ENCODE peak calls at places on chromosome 15, in seven cellular contexts. F, Y, E, A, M, V and U are unnamed samples.

GRCh38 chr15:68739390-68740075 is 81.2 kb downstream of the ANP32A start:
- DNase-seq in F (peak; percentile 27), Y (no peak), E (no peak), A (no peak), M (no peak), V (no peak), U (no peak)

GRCh38 chr15:65837301-65838283 is 31.7 kb upstream of the RAB11A start:
- DNase-seq in F (no peak), Y (no peak), E (no peak), A (no peak), M (peak; percentile 26), V (no peak), U (no peak)

GRCh38 chr15:98649996-98650870 is 1.9 kb downstream of the IGF1R start:
- DNase-seq in F (peak; percentile 38), Y (no peak), E (no peak), A (peak; percentile 39), M (peak; percentile 50), V (no peak), U (peak; percentile 73)

GRCh38 chr15:64667736-64668161 is 107.6 kb downstream of the RBPMS2 start:
- DNase-seq in F (no peak), Y (no peak), E (no peak), A (peak; percentile 86), M (peak; percentile 44), V (no peak), U (peak; percentile 54)

GRCh38 chr15:58932791-58933310 is 628 bp downstream of the SLTM start:
- DNase-seq in F (peak; percentile 51), Y (no peak), E (no peak), A (no peak), M (peak; percentile 50), V (no peak), U (no peak)

GRCh38 chr15:91202510-91202909 is 102.5 kb downstream of the SV2B start:
- DNase-seq in F (no peak), Y (no peak), E (no peak), A (no peak), M (no peak), V (no peak), U (no peak)

GRCh38 chr15:48352474-48353072 is 21.3 kb downstream of the DUT start:
- DNase-seq in F (peak; percentile 90), Y (peak; percentile 59), E (no peak), A (peak; percentile 69), M (peak; percentile 71), V (peak; percentile 54), U (peak; percentile 80)

GRCh38 chr15:49436786-49437185 is 13.7 kb downstream of the FGF7 start:
- DNase-seq in F (no peak), Y (no peak), E (no peak), A (peak; percentile 48), M (no peak), V (no peak), U (no peak)

GRCh38 chr15:95085056-95085455 is 853.7 kb downstream of the MCTP2 start:
- DNase-seq in F (peak; percentile 88), Y (no peak), E (no peak), A (no peak), M (peak; percentile 87), V (no peak), U (peak; percentile 4)

GRCh38 chr15:37618368-37618767 is 316.1 kb upstream of the TMCO5A start:
- DNase-seq in F (no peak), Y (no peak), E (no peak), A (no peak), M (no peak), V (no peak), U (no peak)

GRCh38 chr15:28923726-28924280 is 38.0 kb downstream of the APBA2 start:
- DNase-seq in F (no peak), Y (no peak), E (no peak), A (no peak), M (no peak), V (no peak), U (no peak)

GRCh38 chr15:80485370-80486164 is 81.4 kb downstream of the ARNT2 start:
- DNase-seq in F (no peak), Y (no peak), E (no peak), A (no peak), M (no peak), V (no peak), U (no peak)

GRCh38 chr15:99407716-99408115 is 156.4 kb downstream of the LRRC28 start:
- DNase-seq in F (no peak), Y (no peak), E (no peak), A (no peak), M (no peak), V (no peak), U (no peak)

GRCh38 chr15:40590635-40591105 is 3.4 kb upstream of the KNL1 start:
- DNase-seq in F (peak; percentile 39), Y (no peak), E (no peak), A (no peak), M (peak; percentile 31), V (no peak), U (peak; percentile 29)

GRCh38 chr15:26628071-26628470 is 144.8 kb downstream of the GABRB3 start:
- DNase-seq in F (no peak), Y (no peak), E (no peak), A (no peak), M (no peak), V (no peak), U (peak; percentile 33)

GRCh38 chr15:33968224-33968623 is at the start of gene CHRM5:
- DNase-seq in F (peak; percentile 23), Y (no peak), E (no peak), A (no peak), M (no peak), V (no peak), U (no peak)

GRCh38 chr15:36029606-36030005 is 483.6 kb upstream of the DPH6 start:
- DNase-seq in F (peak; percentile 91), Y (no peak), E (no peak), A (peak; percentile 71), M (peak; percentile 58), V (no peak), U (no peak)

GRCh38 chr15:34582461-34583357 is 742 bp downstream of the GOLGA8B start:
- DNase-seq in F (peak; percentile 55), Y (peak; percentile 23), E (peak; percentile 61), A (peak; percentile 8), M (peak; percentile 27), V (peak; percentile 43), U (peak; percentile 28)

GRCh38 chr15:54082836-54083492 is 104.7 kb downstream of the UNC13C start:
- DNase-seq in F (peak; percentile 41), Y (peak; percentile 52), E (peak; percentile 72), A (peak; percentile 0), M (no peak), V (peak; percentile 44), U (peak; percentile 55)

GRCh38 chr15:68187559-68187958 is 17.6 kb downstream of the CALML4 start:
- DNase-seq in F (no peak), Y (no peak), E (no peak), A (peak; percentile 88), M (no peak), V (no peak), U (no peak)

GRCh38 chr15:28963711-28964081 is 77.9 kb downstream of the APBA2 start:
- DNase-seq in F (no peak), Y (no peak), E (no peak), A (no peak), M (no peak), V (no peak), U (no peak)

GRCh38 chr15:66870880-66871388 is 168.9 kb downstream of the SMAD6 start:
- DNase-seq in F (no peak), Y (no peak), E (no peak), A (no peak), M (no peak), V (no peak), U (no peak)

GRCh38 chr15:63050737-63051700 is 8.5 kb downstream of the TPM1 start:
- DNase-seq in F (no peak), Y (no peak), E (no peak), A (peak; percentile 88), M (peak; percentile 89), V (no peak), U (peak; percentile 32)

DNA sequence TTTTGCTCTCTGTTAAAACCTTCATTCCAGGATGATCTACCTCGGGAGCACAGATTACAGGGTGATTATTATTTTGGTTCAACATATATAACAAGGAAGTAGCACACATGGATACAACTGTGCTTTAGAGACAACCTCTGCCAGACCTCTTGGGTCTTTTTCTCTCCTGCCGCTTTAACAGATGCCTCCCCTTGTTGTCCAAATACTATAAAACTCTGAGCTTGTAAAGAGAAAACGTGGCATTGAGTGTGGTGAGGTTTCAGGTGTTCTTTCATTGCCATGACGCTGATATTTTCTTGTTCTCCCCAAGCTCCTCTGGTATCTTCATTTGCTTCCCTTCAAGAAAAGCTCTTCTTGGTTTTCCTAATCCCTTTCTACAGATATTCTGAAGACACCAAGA is 29.0 kb downstream of the BCL2L10 start:
- DNase-seq in F (no peak), Y (no peak), E (no peak), A (no peak), M (no peak), V (no peak), U (no peak)
- H2BK5ac ChIP-seq in F (no peak overlapping the region), Y (no peak overlapping the region), E (no peak overlapping the region), A (no peak overlapping the region), M (no peak overlapping the region), V (no peak overlapping the region), U (no peak overlapping the region)

DNA sequence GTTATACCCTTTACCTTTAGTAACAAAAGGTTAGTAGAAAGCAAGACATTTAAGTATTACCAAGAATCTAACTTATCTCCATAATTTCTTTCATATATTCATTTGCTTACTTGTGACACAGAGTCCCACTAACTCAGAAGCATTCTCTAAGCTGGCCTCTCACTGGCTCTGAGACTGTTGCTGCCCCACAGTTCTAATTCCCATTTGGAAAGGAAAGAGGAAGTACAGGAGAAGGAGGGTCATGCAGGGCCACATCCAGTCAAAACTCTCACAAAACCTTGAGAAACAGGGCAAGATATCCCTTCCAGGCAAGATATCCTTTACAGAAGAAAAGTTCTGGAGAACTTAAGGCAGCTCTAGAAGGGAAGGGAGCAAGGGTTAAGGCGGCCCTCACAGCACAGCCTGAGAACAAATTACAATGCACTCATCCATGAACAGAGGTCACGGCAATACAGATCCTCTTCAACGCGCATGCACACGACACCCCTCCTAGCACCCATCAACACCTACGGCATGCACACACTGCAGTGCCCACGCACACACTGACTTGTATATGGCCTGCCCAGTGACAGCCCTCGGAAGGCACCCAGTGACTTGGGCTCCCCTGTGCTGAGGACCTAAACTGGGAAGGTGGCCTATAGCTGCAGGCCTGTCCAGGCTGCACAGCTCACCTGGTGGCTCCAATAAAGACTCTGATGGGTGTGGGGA is 13.0 kb upstream of the MYO5C start:
- DNase-seq in F (no peak), Y (no peak), E (no peak), A (no peak), M (no peak), V (no peak), U (no peak)
- H4K8ac ChIP-seq in F (no peak overlapping the region), Y (no peak overlapping the region), E (no peak overlapping the region), A (no peak overlapping the region), M (no peak overlapping the region), V (peak overlapping the region; percentile 89), U (no peak overlapping the region)

DNA sequence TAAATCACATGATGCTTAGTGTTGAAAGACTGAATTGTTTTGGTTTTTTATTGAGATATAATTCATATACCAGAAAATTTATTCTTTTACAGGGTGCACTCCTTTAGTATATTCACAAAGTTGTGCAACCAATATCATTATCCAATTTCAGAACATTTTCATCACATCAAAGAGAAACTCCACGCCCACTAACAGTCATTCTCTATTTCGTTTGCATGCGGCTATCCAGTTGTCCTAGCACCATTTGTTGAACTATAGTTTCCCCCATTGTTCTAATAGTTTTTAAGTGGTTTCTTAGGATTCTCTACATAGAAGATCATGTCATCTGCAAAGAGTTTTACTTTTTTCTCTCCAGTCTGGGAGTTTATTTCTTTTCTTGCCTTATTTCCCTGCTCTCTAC is 3.6 kb downstream of the EHD4 start:
- DNase-seq in F (no peak), Y (no peak), E (no peak), A (no peak), M (no peak), V (no peak), U (no peak)
- H3K9ac ChIP-seq in F (no peak overlapping the region), Y (no peak overlapping the region), E (no peak overlapping the region), A (no peak overlapping the region), M (no peak overlapping the region), V (no peak overlapping the region), U (no peak overlapping the region)

GRCh38 chr15:22883196-22883595 is 44.7 kb downstream of the NIPA2 start:
- DNase-seq in F (no peak), Y (no peak), E (no peak), A (no peak), M (no peak), V (no peak), U (no peak)
- H2BK5ac ChIP-seq in F (no peak overlapping the region), Y (no peak overlapping the region), E (no peak overlapping the region), A (no peak overlapping the region), M (no peak overlapping the region), V (no peak overlapping the region), U (no peak overlapping the region)